ENCODE peak calls at places on chromosome 14, in eight cellular contexts. One of them, this sample, is unnamed. For H3K4me1, the result is how much of the 10 kb centered on the place peaks cover.

GRCh38 chr14:21070083-21070609 is at the start of gene ARHGEF40:
- DNase-seq in lung: no peak
- DNase-seq in uterus: peak
- DNase-seq in Peyer's patch: peak
- DNase-seq in esophagus squamous epithelium: no peak
- DNase-seq in aorta: peak
- DNase-seq in endodermal cell: peak
- DNase-seq in PC-3: peak
- DNase-seq in this sample: peak

GRCh38 chr14:35388656-35389314 is 15.8 kb downstream of the NFKBIA start:
- DNase-seq in PC-3: no peak
- DNase-seq in esophagus squamous epithelium: no peak
- DNase-seq in aorta: peak
- DNase-seq in lung: no peak
- DNase-seq in uterus: no peak
- DNase-seq in Peyer's patch: no peak
- DNase-seq in endodermal cell: no peak
- DNase-seq in this sample: no peak

GRCh38 chr14:31106768-31107167 is 80.6 kb upstream of the STRN3 start:
- DNase-seq in aorta: no peak
- DNase-seq in PC-3: peak
- DNase-seq in lung: no peak
- DNase-seq in esophagus squamous epithelium: no peak
- DNase-seq in endodermal cell: no peak
- DNase-seq in uterus: no peak
- DNase-seq in Peyer's patch: no peak
- DNase-seq in this sample: no peak

GRCh38 chr14:91897121-91897701 is 29.9 kb upstream of the TC2N start:
- DNase-seq in uterus: peak
- DNase-seq in Peyer's patch: no peak
- DNase-seq in lung: peak
- DNase-seq in PC-3: peak
- DNase-seq in esophagus squamous epithelium: no peak
- DNase-seq in endodermal cell: peak
- DNase-seq in aorta: peak
- DNase-seq in this sample: peak

GRCh38 chr14:86510503-86510902 is 980.6 kb downstream of the FLRT2 start:
- DNase-seq in endodermal cell: no peak
- DNase-seq in Peyer's patch: no peak
- DNase-seq in PC-3: no peak
- DNase-seq in esophagus squamous epithelium: no peak
- DNase-seq in uterus: peak
- DNase-seq in aorta: no peak
- DNase-seq in lung: no peak
- DNase-seq in this sample: no peak

GRCh38 chr14:100839573-100840175 is 13.8 kb downstream of the MEG3 start:
- DNase-seq in endodermal cell: no peak
- DNase-seq in uterus: no peak
- DNase-seq in aorta: no peak
- DNase-seq in PC-3: no peak
- DNase-seq in Peyer's patch: no peak
- DNase-seq in esophagus squamous epithelium: no peak
- DNase-seq in lung: no peak
- DNase-seq in this sample: no peak

GRCh38 chr14:53954551-53955233 is 1.9 kb downstream of the BMP4 start:
- DNase-seq in esophagus squamous epithelium: no peak
- DNase-seq in endodermal cell: peak
- DNase-seq in Peyer's patch: no peak
- DNase-seq in uterus: peak
- DNase-seq in lung: no peak
- DNase-seq in aorta: peak
- DNase-seq in PC-3: peak
- DNase-seq in this sample: peak

GRCh38 chr14:92417759-92418158 is 94.8 kb downstream of the SLC24A4 start:
- DNase-seq in lung: peak
- DNase-seq in endodermal cell: no peak
- DNase-seq in Peyer's patch: no peak
- DNase-seq in esophagus squamous epithelium: no peak
- DNase-seq in uterus: no peak
- DNase-seq in PC-3: no peak
- DNase-seq in aorta: no peak
- DNase-seq in this sample: no peak

GRCh38 chr14:32724864-32725550 is 213.7 kb upstream of the NPAS3 start:
- DNase-seq in endodermal cell: peak
- DNase-seq in Peyer's patch: no peak
- DNase-seq in lung: no peak
- DNase-seq in esophagus squamous epithelium: no peak
- DNase-seq in uterus: no peak
- DNase-seq in PC-3: peak
- DNase-seq in aorta: no peak
- DNase-seq in this sample: peak

GRCh38 chr14:79571361-79571760 is 639.9 kb downstream of the DIO2 start:
- DNase-seq in esophagus squamous epithelium: no peak
- DNase-seq in uterus: no peak
- DNase-seq in aorta: no peak
- DNase-seq in Peyer's patch: no peak
- DNase-seq in lung: no peak
- DNase-seq in endodermal cell: no peak
- DNase-seq in PC-3: no peak
- DNase-seq in this sample: no peak

GRCh38 chr14:71322660-71323250 is 415.5 kb downstream of the PCNX1 start:
- DNase-seq in esophagus squamous epithelium: no peak
- DNase-seq in aorta: no peak
- DNase-seq in lung: no peak
- DNase-seq in endodermal cell: no peak
- DNase-seq in uterus: no peak
- DNase-seq in Peyer's patch: no peak
- DNase-seq in PC-3: peak
- DNase-seq in this sample: peak

GRCh38 chr14:37251778-37252177 is 54.0 kb downstream of the MIPOL1 start:
- DNase-seq in uterus: no peak
- DNase-seq in aorta: no peak
- DNase-seq in endodermal cell: no peak
- DNase-seq in lung: no peak
- DNase-seq in Peyer's patch: no peak
- DNase-seq in esophagus squamous epithelium: no peak
- DNase-seq in PC-3: peak
- DNase-seq in this sample: no peak

GRCh38 chr14:72559227-72559626 is 334.7 kb downstream of the DPF3 start:
- DNase-seq in PC-3: peak
- DNase-seq in uterus: no peak
- DNase-seq in endodermal cell: peak
- DNase-seq in Peyer's patch: no peak
- DNase-seq in esophagus squamous epithelium: no peak
- DNase-seq in lung: no peak
- DNase-seq in aorta: no peak
- DNase-seq in this sample: no peak

GRCh38 chr14:24411468-24412454 is 13.0 kb downstream of the NYNRIN start:
- DNase-seq in Peyer's patch: no peak
- DNase-seq in PC-3: peak
- DNase-seq in endodermal cell: peak
- DNase-seq in aorta: no peak
- DNase-seq in esophagus squamous epithelium: no peak
- DNase-seq in uterus: no peak
- DNase-seq in lung: no peak
- DNase-seq in this sample: peak

DNA sequence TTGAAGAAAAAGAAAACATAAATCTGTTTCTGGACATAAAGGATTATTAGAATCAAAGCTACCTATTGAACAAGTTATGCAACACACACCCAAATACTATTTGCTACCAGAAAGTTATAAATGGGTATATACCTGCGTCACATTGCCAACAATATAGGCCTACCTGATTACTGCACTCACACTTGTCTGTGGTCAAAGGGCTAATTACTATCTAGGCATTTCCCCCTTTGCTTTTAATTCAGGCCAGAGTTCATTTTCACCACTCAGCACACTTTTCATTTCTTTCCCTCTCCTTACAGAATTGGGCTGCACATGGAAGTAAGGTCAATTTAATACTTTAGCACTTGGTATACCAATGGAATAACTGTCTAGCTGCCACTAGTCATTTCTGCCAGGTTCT is 1.7 kb downstream of the SOS2 start:
- DNase-seq in uterus: no peak
- DNase-seq in endodermal cell: no peak
- DNase-seq in Peyer's patch: no peak
- DNase-seq in esophagus squamous epithelium: no peak
- DNase-seq in aorta: no peak
- DNase-seq in PC-3: no peak
- DNase-seq in lung: no peak
- DNase-seq in this sample: no peak
- H3K4me1 ChIP-seq in uterus: under half
- H3K4me1 ChIP-seq in endodermal cell: under half
- H3K4me1 ChIP-seq in Peyer's patch: under half
- H3K4me1 ChIP-seq in esophagus squamous epithelium: under half
- H3K4me1 ChIP-seq in aorta: under half
- H3K4me1 ChIP-seq in PC-3: under half
- H3K4me1 ChIP-seq in lung: under half
- H3K4me1 ChIP-seq in this sample: under half

DNA sequence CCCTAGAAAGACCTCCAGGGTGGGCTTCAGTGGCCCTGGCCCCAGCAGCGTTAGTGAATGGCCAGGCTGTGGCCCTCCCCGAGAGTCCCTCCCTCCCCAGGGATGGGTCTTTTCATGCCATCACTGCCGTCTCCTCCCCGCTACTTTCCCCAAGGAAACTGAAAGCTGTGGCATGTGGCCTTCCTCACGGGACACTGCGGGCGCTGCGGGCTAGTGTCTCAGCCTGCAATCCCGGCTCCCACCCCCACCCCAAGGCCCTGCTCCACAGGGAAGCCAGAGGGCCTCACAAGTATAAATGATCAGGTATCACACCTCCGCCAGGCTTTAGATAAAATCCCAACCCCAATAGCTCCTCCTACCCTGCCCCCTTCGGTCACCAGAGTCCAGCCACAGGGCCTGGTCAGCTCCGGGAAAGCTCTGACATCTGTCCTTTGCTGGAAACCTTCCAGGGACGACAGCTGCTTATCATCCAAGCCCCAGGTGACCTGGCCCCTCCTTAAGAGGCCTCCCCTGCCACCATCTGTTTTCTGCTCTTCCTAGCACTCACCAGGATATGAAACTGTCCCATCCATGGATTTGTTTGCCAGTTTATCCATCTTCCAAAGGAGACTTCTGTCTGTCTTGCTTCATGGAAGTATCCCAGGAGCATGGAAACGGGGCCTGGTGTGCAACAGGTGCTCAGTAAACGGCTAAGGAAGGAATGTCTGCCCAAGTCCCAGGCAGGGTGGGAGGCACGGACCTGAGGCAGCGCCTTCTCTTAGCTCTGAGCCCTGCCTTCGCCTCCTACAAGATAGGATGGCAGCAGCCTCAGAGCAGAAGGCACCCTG is 31.6 kb downstream of the CCDC85C start:
- DNase-seq in Peyer's patch: no peak
- DNase-seq in uterus: no peak
- DNase-seq in aorta: no peak
- DNase-seq in lung: no peak
- DNase-seq in endodermal cell: no peak
- DNase-seq in esophagus squamous epithelium: no peak
- DNase-seq in PC-3: no peak
- DNase-seq in this sample: no peak
- H3K4me1 ChIP-seq in Peyer's patch: under half
- H3K4me1 ChIP-seq in uterus: half or more
- H3K4me1 ChIP-seq in aorta: under half
- H3K4me1 ChIP-seq in lung: half or more
- H3K4me1 ChIP-seq in endodermal cell: half or more
- H3K4me1 ChIP-seq in esophagus squamous epithelium: half or more
- H3K4me1 ChIP-seq in PC-3: under half
- H3K4me1 ChIP-seq in this sample: under half

GRCh38 chr14:62079035-62079434 is 316.8 kb downstream of the SNAPC1 start:
- DNase-seq in aorta: no peak
- DNase-seq in Peyer's patch: no peak
- DNase-seq in lung: no peak
- DNase-seq in uterus: no peak
- DNase-seq in PC-3: no peak
- DNase-seq in esophagus squamous epithelium: no peak
- DNase-seq in endodermal cell: no peak
- DNase-seq in this sample: no peak
- H3K4me1 ChIP-seq in aorta: under half
- H3K4me1 ChIP-seq in Peyer's patch: under half
- H3K4me1 ChIP-seq in lung: under half
- H3K4me1 ChIP-seq in uterus: under half
- H3K4me1 ChIP-seq in PC-3: under half
- H3K4me1 ChIP-seq in esophagus squamous epithelium: under half
- H3K4me1 ChIP-seq in endodermal cell: under half
- H3K4me1 ChIP-seq in this sample: under half

GRCh38 chr14:95699397-95699796 is 13.2 kb downstream of the TCL1B start:
- DNase-seq in endodermal cell: no peak
- DNase-seq in Peyer's patch: no peak
- DNase-seq in esophagus squamous epithelium: no peak
- DNase-seq in PC-3: no peak
- DNase-seq in uterus: no peak
- DNase-seq in aorta: no peak
- DNase-seq in lung: no peak
- DNase-seq in this sample: no peak
- H3K4me1 ChIP-seq in endodermal cell: under half
- H3K4me1 ChIP-seq in Peyer's patch: under half
- H3K4me1 ChIP-seq in esophagus squamous epithelium: under half
- H3K4me1 ChIP-seq in PC-3: under half
- H3K4me1 ChIP-seq in uterus: under half
- H3K4me1 ChIP-seq in aorta: under half
- H3K4me1 ChIP-seq in lung: under half
- H3K4me1 ChIP-seq in this sample: under half

DNA sequence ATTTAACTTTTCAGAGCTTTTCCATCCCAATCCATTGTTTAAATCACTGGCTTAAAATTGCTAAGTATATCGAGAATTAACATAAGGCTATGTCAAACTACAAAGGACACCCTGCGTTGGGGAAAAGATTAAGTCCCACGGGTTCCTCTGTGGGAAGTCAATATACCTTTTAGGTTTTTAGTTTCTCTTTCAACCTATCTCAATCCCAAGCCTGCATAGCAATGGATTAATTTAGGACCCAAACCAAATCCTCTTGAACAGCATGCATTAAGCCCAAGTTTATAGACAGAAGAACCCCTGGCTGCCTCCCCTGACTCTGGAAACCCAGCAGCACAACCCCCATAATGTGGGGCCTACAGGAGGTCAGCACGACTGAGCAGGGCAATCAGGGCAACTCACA is 6.3 kb downstream of the CDCA4 start:
- DNase-seq in aorta: no peak
- DNase-seq in PC-3: no peak
- DNase-seq in lung: no peak
- DNase-seq in uterus: no peak
- DNase-seq in endodermal cell: no peak
- DNase-seq in esophagus squamous epithelium: no peak
- DNase-seq in Peyer's patch: no peak
- DNase-seq in this sample: no peak
- H3K4me1 ChIP-seq in aorta: under half
- H3K4me1 ChIP-seq in PC-3: under half
- H3K4me1 ChIP-seq in lung: under half
- H3K4me1 ChIP-seq in uterus: under half
- H3K4me1 ChIP-seq in endodermal cell: under half
- H3K4me1 ChIP-seq in esophagus squamous epithelium: under half
- H3K4me1 ChIP-seq in Peyer's patch: under half
- H3K4me1 ChIP-seq in this sample: under half

DNA sequence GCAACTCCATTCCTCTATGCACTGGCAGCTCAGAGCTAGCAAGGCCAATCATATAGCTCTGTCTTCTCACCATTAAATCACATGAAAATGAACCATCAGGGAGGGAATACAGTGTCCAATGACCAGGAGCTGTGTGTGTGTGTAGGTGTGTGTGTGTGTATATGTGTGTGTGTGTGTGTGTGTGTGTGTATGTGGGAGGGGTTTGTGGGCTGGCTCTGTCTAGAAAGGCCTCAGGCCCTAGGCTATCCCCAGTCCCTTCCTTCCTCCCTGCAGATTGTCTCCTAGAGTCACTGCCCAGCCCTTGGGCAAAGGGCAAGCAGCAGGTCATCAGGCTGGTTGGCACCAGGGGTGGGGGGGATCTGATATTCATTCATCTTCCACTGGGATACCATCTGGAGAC is 5.6 kb upstream of the SUSD6 start:
- DNase-seq in PC-3: no peak
- DNase-seq in lung: no peak
- DNase-seq in endodermal cell: no peak
- DNase-seq in uterus: no peak
- DNase-seq in aorta: no peak
- DNase-seq in Peyer's patch: no peak
- DNase-seq in esophagus squamous epithelium: no peak
- DNase-seq in this sample: no peak
- H3K4me1 ChIP-seq in PC-3: under half
- H3K4me1 ChIP-seq in lung: under half
- H3K4me1 ChIP-seq in endodermal cell: under half
- H3K4me1 ChIP-seq in uterus: under half
- H3K4me1 ChIP-seq in aorta: under half
- H3K4me1 ChIP-seq in Peyer's patch: under half
- H3K4me1 ChIP-seq in esophagus squamous epithelium: under half
- H3K4me1 ChIP-seq in this sample: under half

This sample was measured in adipocyte.